ENCODE peak calls at places on chromosomes 12 and 14, in six cellular contexts. D, C, M, H, P and U are unnamed samples.

GRCh38 chr14:53391631-53392030 is 238.5 kb upstream of the DDHD1 start:
- DNase-seq in D (no peak), C (no peak), M (peak), H (no peak), P (peak), U (no peak)

GRCh38 chr12:41932470-41932991 is 212.1 kb downstream of the GXYLT1 start:
- DNase-seq in D (no peak), C (no peak), M (peak), H (no peak), P (no peak), U (peak)

GRCh38 chr12:104219361-104219892 is 3.8 kb downstream of the TXNRD1 start:
- DNase-seq in D (peak), C (peak), M (peak), H (peak), P (peak), U (no peak)

GRCh38 chr12:47818701-47819543 is 781 bp downstream of the HDAC7 start:
- DNase-seq in D (no peak), C (peak), M (no peak), H (no peak), P (peak), U (peak)

GRCh38 chr14:54643696-54644176 is 76.8 kb downstream of the SAMD4A start:
- DNase-seq in D (no peak), C (no peak), M (no peak), H (no peak), P (no peak), U (no peak)

GRCh38 chr14:92440345-92441003 is 73.1 kb upstream of the RIN3 start:
- DNase-seq in D (no peak), C (no peak), M (no peak), H (no peak), P (no peak), U (no peak)

GRCh38 chr12:122366685-122367475 is 55.6 kb downstream of the CLIP1 start:
- DNase-seq in D (peak), C (peak), M (peak), H (peak), P (peak), U (no peak)

GRCh38 chr12:27924350-27925140 is 48.0 kb downstream of the PTHLH start:
- DNase-seq in D (no peak), C (no peak), M (peak), H (no peak), P (peak), U (no peak)

GRCh38 chr14:76462330-76462729 is 86.4 kb downstream of the ESRRB start:
- DNase-seq in D (no peak), C (no peak), M (no peak), H (no peak), P (no peak), U (no peak)

GRCh38 chr12:93415723-93416464 is 25.9 kb downstream of the UBE2N start:
- DNase-seq in D (no peak), C (no peak), M (no peak), H (peak), P (peak), U (no peak)

GRCh38 chr12:110537605-110538409 is 35.7 kb downstream of the RAD9B start:
- DNase-seq in D (no peak), C (no peak), M (no peak), H (no peak), P (no peak), U (no peak)

GRCh38 chr14:104940526-104941150 is 16.0 kb downstream of the PLD4 start:
- DNase-seq in D (no peak), C (no peak), M (peak), H (no peak), P (no peak), U (no peak)

GRCh38 chr14:98704441-98704840 is 567.6 kb downstream of the BCL11B start:
- DNase-seq in D (no peak), C (no peak), M (no peak), H (no peak), P (no peak), U (peak)

GRCh38 chr12:82912406-82912805 is 225.7 kb downstream of the TMTC2 start:
- DNase-seq in D (no peak), C (no peak), M (peak), H (no peak), P (peak), U (no peak)

GRCh38 chr14:39641224-39641623 is 209.0 kb upstream of the FBXO33 start:
- DNase-seq in D (no peak), C (no peak), M (no peak), H (no peak), P (no peak), U (peak)